ENCODE peak calls at places on chromosomes 5 and 9, in ten cellular contexts. One of them, this sample, is unnamed.

GRCh38 chr9:110047955-110048472 is 159.9 kb downstream of the C9orf152 start:
- DNase-seq in activated naive CD4-positive, alpha-beta T cell treated with Interleukin-2 at 50 U/mL for 16 hours: no peak
- DNase-seq in WTC11: peak
- DNase-seq in NCI-H1092: no peak
- DNase-seq in mucosa of gallbladder: no peak
- DNase-seq in left lung: no peak
- DNase-seq in frontal cortex: no peak
- DNase-seq in hypothalamus: no peak
- DNase-seq in iris pigment epithelial cell: no peak
- DNase-seq in RWPE1: no peak
- DNase-seq in this sample: no peak

GRCh38 chr5:76467221-76467620 is 64.1 kb downstream of the IQGAP2 start:
- DNase-seq in activated naive CD4-positive, alpha-beta T cell treated with Interleukin-2 at 50 U/mL for 16 hours: no peak
- DNase-seq in WTC11: no peak
- DNase-seq in NCI-H1092: no peak
- DNase-seq in mucosa of gallbladder: no peak
- DNase-seq in left lung: no peak
- DNase-seq in frontal cortex: no peak
- DNase-seq in hypothalamus: no peak
- DNase-seq in iris pigment epithelial cell: no peak
- DNase-seq in RWPE1: no peak
- DNase-seq in this sample: no peak

GRCh38 chr5:129459485-129460120 is 495 bp upstream of the ADAMTS19 start:
- DNase-seq in activated naive CD4-positive, alpha-beta T cell treated with Interleukin-2 at 50 U/mL for 16 hours: no peak
- DNase-seq in WTC11: peak
- DNase-seq in NCI-H1092: no peak
- DNase-seq in mucosa of gallbladder: no peak
- DNase-seq in left lung: no peak
- DNase-seq in frontal cortex: peak
- DNase-seq in hypothalamus: peak
- DNase-seq in iris pigment epithelial cell: peak
- DNase-seq in RWPE1: no peak
- DNase-seq in this sample: peak

GRCh38 chr5:150801117-150801927 is 22.8 kb downstream of the SMIM3 start:
- DNase-seq in activated naive CD4-positive, alpha-beta T cell treated with Interleukin-2 at 50 U/mL for 16 hours: no peak
- DNase-seq in WTC11: no peak
- DNase-seq in NCI-H1092: no peak
- DNase-seq in mucosa of gallbladder: peak
- DNase-seq in left lung: no peak
- DNase-seq in frontal cortex: no peak
- DNase-seq in hypothalamus: no peak
- DNase-seq in iris pigment epithelial cell: peak
- DNase-seq in RWPE1: peak
- DNase-seq in this sample: peak

GRCh38 chr5:65481171-65481575 is 547 bp downstream of the ADAMTS6 start:
- DNase-seq in activated naive CD4-positive, alpha-beta T cell treated with Interleukin-2 at 50 U/mL for 16 hours: no peak
- DNase-seq in WTC11: no peak
- DNase-seq in NCI-H1092: no peak
- DNase-seq in mucosa of gallbladder: no peak
- DNase-seq in left lung: no peak
- DNase-seq in frontal cortex: no peak
- DNase-seq in hypothalamus: no peak
- DNase-seq in iris pigment epithelial cell: peak
- DNase-seq in RWPE1: no peak
- DNase-seq in this sample: no peak

GRCh38 chr5:24094081-24094480 is 550.7 kb downstream of the CDH10 start:
- DNase-seq in activated naive CD4-positive, alpha-beta T cell treated with Interleukin-2 at 50 U/mL for 16 hours: no peak
- DNase-seq in WTC11: no peak
- DNase-seq in NCI-H1092: no peak
- DNase-seq in mucosa of gallbladder: no peak
- DNase-seq in left lung: no peak
- DNase-seq in frontal cortex: no peak
- DNase-seq in hypothalamus: no peak
- DNase-seq in iris pigment epithelial cell: peak
- DNase-seq in RWPE1: no peak
- DNase-seq in this sample: no peak

GRCh38 chr5:67807116-67807888 is 408.3 kb upstream of the PIK3R1 start:
- DNase-seq in activated naive CD4-positive, alpha-beta T cell treated with Interleukin-2 at 50 U/mL for 16 hours: no peak
- DNase-seq in WTC11: no peak
- DNase-seq in NCI-H1092: no peak
- DNase-seq in mucosa of gallbladder: no peak
- DNase-seq in left lung: no peak
- DNase-seq in frontal cortex: no peak
- DNase-seq in hypothalamus: no peak
- DNase-seq in iris pigment epithelial cell: no peak
- DNase-seq in RWPE1: no peak
- DNase-seq in this sample: no peak

GRCh38 chr5:73067213-73067612 is 53.2 kb upstream of the TMEM171 start:
- DNase-seq in activated naive CD4-positive, alpha-beta T cell treated with Interleukin-2 at 50 U/mL for 16 hours: no peak
- DNase-seq in WTC11: no peak
- DNase-seq in NCI-H1092: no peak
- DNase-seq in mucosa of gallbladder: no peak
- DNase-seq in left lung: no peak
- DNase-seq in frontal cortex: no peak
- DNase-seq in hypothalamus: no peak
- DNase-seq in iris pigment epithelial cell: peak
- DNase-seq in RWPE1: no peak
- DNase-seq in this sample: no peak

GRCh38 chr5:151222769-151223446 is 984 bp downstream of the CCDC69 start:
- DNase-seq in activated naive CD4-positive, alpha-beta T cell treated with Interleukin-2 at 50 U/mL for 16 hours: peak
- DNase-seq in WTC11: peak
- DNase-seq in NCI-H1092: no peak
- DNase-seq in mucosa of gallbladder: peak
- DNase-seq in left lung: peak
- DNase-seq in frontal cortex: no peak
- DNase-seq in hypothalamus: no peak
- DNase-seq in iris pigment epithelial cell: peak
- DNase-seq in RWPE1: no peak
- DNase-seq in this sample: peak

GRCh38 chr5:149108651-149109280 is 32.5 kb upstream of the ABLIM3 start:
- DNase-seq in activated naive CD4-positive, alpha-beta T cell treated with Interleukin-2 at 50 U/mL for 16 hours: no peak
- DNase-seq in WTC11: no peak
- DNase-seq in NCI-H1092: no peak
- DNase-seq in mucosa of gallbladder: no peak
- DNase-seq in left lung: no peak
- DNase-seq in frontal cortex: no peak
- DNase-seq in hypothalamus: no peak
- DNase-seq in iris pigment epithelial cell: no peak
- DNase-seq in RWPE1: no peak
- DNase-seq in this sample: no peak

GRCh38 chr5:104541129-104541528 is 978.5 kb upstream of the NUDT12 start:
- DNase-seq in activated naive CD4-positive, alpha-beta T cell treated with Interleukin-2 at 50 U/mL for 16 hours: no peak
- DNase-seq in WTC11: no peak
- DNase-seq in NCI-H1092: no peak
- DNase-seq in mucosa of gallbladder: no peak
- DNase-seq in left lung: no peak
- DNase-seq in frontal cortex: no peak
- DNase-seq in hypothalamus: no peak
- DNase-seq in iris pigment epithelial cell: no peak
- DNase-seq in RWPE1: no peak
- DNase-seq in this sample: no peak

GRCh38 chr5:122141751-122142150 is 12.4 kb downstream of the ZNF474 start:
- DNase-seq in activated naive CD4-positive, alpha-beta T cell treated with Interleukin-2 at 50 U/mL for 16 hours: no peak
- DNase-seq in WTC11: no peak
- DNase-seq in NCI-H1092: no peak
- DNase-seq in mucosa of gallbladder: no peak
- DNase-seq in left lung: no peak
- DNase-seq in frontal cortex: no peak
- DNase-seq in hypothalamus: no peak
- DNase-seq in iris pigment epithelial cell: peak
- DNase-seq in RWPE1: no peak
- DNase-seq in this sample: no peak

GRCh38 chr9:132994410-132995120 is 16.1 kb downstream of the GFI1B start:
- DNase-seq in activated naive CD4-positive, alpha-beta T cell treated with Interleukin-2 at 50 U/mL for 16 hours: no peak
- DNase-seq in WTC11: no peak
- DNase-seq in NCI-H1092: no peak
- DNase-seq in mucosa of gallbladder: peak
- DNase-seq in left lung: no peak
- DNase-seq in frontal cortex: no peak
- DNase-seq in hypothalamus: no peak
- DNase-seq in iris pigment epithelial cell: peak
- DNase-seq in RWPE1: peak
- DNase-seq in this sample: no peak

GRCh38 chr5:41637424-41637823 is 127.0 kb upstream of the PLCXD3 start:
- DNase-seq in activated naive CD4-positive, alpha-beta T cell treated with Interleukin-2 at 50 U/mL for 16 hours: no peak
- DNase-seq in WTC11: peak
- DNase-seq in NCI-H1092: no peak
- DNase-seq in mucosa of gallbladder: no peak
- DNase-seq in left lung: peak
- DNase-seq in frontal cortex: no peak
- DNase-seq in hypothalamus: no peak
- DNase-seq in iris pigment epithelial cell: no peak
- DNase-seq in RWPE1: no peak
- DNase-seq in this sample: no peak

This sample was measured in testis.